ENCODE peak calls at places on chromosomes 7 and 10, in eight cellular contexts. T is naive thymus-derived CD8-positive, alpha-beta T cell; Z is mesendoderm; M is RWPE1; S is progenitor cell of endocrine pancreas; P is DMS153; E is frontal cortex; I is activated T-cell treated with anti-CD3 and anti-CD28 coated beads, Interleukin-2, amount 50 U/mL, for 24 hours. V is an unnamed sample.

GRCh38 chr10:132710746-132711617 is 75.0 kb downstream of the NKX6-2 start:
- DNase-seq in T (peak), Z (no peak), M (no peak), S (no peak), P (no peak), E (no peak), I (no peak), V (no peak)

GRCh38 chr7:108046952-108047506 is 44.1 kb upstream of the LAMB1 start:
- DNase-seq in T (no peak), Z (no peak), M (no peak), S (no peak), P (peak), E (no peak), I (no peak), V (no peak)

GRCh38 chr7:20519641-20520040 is 95.8 kb upstream of the ABCB5 start:
- DNase-seq in T (no peak), Z (no peak), M (no peak), S (no peak), P (peak), E (no peak), I (no peak), V (peak)

GRCh38 chr7:143384741-143385631 is 3.8 kb downstream of the ZYX start:
- DNase-seq in T (no peak), Z (no peak), M (no peak), S (no peak), P (no peak), E (no peak), I (no peak), V (no peak)

GRCh38 chr7:1112109-1112508 is 24.2 kb downstream of the GPER1 start:
- DNase-seq in T (peak), Z (no peak), M (no peak), S (no peak), P (no peak), E (no peak), I (no peak), V (no peak)

GRCh38 chr7:92827464-92827863 is 8.9 kb downstream of the CDK6 start:
- DNase-seq in T (no peak), Z (no peak), M (no peak), S (no peak), P (no peak), E (no peak), I (no peak), V (no peak)

GRCh38 chr10:13087986-13088618 is 11.9 kb upstream of the OPTN start:
- DNase-seq in T (no peak), Z (no peak), M (peak), S (no peak), P (no peak), E (no peak), I (no peak), V (no peak)

GRCh38 chr7:17660116-17660515 is 280.2 kb downstream of the SNX13 start:
- DNase-seq in T (no peak), Z (no peak), M (no peak), S (no peak), P (no peak), E (no peak), I (no peak), V (no peak)

GRCh38 chr7:1703475-1704325 is 33.6 kb downstream of the ELFN1 start:
- DNase-seq in T (no peak), Z (peak), M (no peak), S (no peak), P (no peak), E (no peak), I (no peak), V (no peak)

GRCh38 chr7:136353287-136353686 is 376.1 kb upstream of the MTPN start:
- DNase-seq in T (no peak), Z (peak), M (no peak), S (no peak), P (no peak), E (no peak), I (no peak), V (no peak)

GRCh38 chr10:35413985-35414861 is 77.9 kb downstream of the CCNY start:
- DNase-seq in T (no peak), Z (peak), M (no peak), S (no peak), P (no peak), E (no peak), I (peak), V (peak)